ENCODE peak calls at places on chromosomes 13 and 19, in six cellular contexts. X is RWPE2, R is endothelial cell of umbilical vein, M is MM.1S, E is heart left ventricle, L is Peyer's patch. V is an unnamed sample.

GRCh38 chr19:33678796-33679195 is 57.0 kb downstream of the CHST8 start:
- DNase-seq in E (no peak), L (no peak), R (no peak), X (no peak), M (no peak), V (no peak)

GRCh38 chr19:48329167-48329891 is 4.0 kb downstream of the EMP3 start:
- DNase-seq in M (peak; percentile 39), X (no peak), R (no peak), L (peak; percentile 54), E (no peak), V (peak; percentile 60)

GRCh38 chr13:30618186-30618937 is 642 bp downstream of the USPL1 start:
- DNase-seq in L (peak; percentile 33), R (peak; percentile 48), E (no peak), M (peak; percentile 12), X (no peak), V (no peak)

GRCh38 chr13:113320226-113320875 is 23.3 kb downstream of the LAMP1 start:
- DNase-seq in M (no peak), L (no peak), E (no peak), R (no peak), X (no peak), V (no peak)

GRCh38 chr19:16247353-16248182 is 49.9 kb downstream of the AP1M1 start:
- DNase-seq in E (peak; percentile 88), M (peak; percentile 62), X (peak; percentile 77), R (peak; percentile 78), L (peak; percentile 84), V (peak; percentile 90)

GRCh38 chr13:50783940-50784339 is 59.6 kb downstream of the DLEU7 start:
- DNase-seq in X (no peak), M (no peak), L (no peak), R (no peak), E (no peak), V (no peak)

GRCh38 chr13:84645196-84646071 is 763.2 kb upstream of the SLITRK1 start:
- DNase-seq in L (no peak), R (no peak), X (no peak), E (no peak), M (no peak), V (no peak)

GRCh38 chr19:36032251-36033104 is at the start of gene CLIP3:
- DNase-seq in X (no peak), M (no peak), L (no peak), R (peak; percentile 64), E (peak; percentile 74), V (peak; percentile 81)

GRCh38 chr19:41882568-41883462 is at the start of gene ARHGEF1:
- DNase-seq in R (peak; percentile 6), M (peak; percentile 46), E (peak; percentile 78), L (peak; percentile 73), X (peak; percentile 69), V (peak; percentile 51)

GRCh38 chr13:112941349-112941748 is 27.7 kb upstream of the MCF2L start:
- DNase-seq in E (no peak), L (no peak), X (no peak), R (no peak), M (no peak), V (no peak)

GRCh38 chr13:65497265-65497664 is 1732.9 kb downstream of the PCDH9 start:
- DNase-seq in E (no peak), L (no peak), M (no peak), X (no peak), R (no peak), V (no peak)

DNA sequence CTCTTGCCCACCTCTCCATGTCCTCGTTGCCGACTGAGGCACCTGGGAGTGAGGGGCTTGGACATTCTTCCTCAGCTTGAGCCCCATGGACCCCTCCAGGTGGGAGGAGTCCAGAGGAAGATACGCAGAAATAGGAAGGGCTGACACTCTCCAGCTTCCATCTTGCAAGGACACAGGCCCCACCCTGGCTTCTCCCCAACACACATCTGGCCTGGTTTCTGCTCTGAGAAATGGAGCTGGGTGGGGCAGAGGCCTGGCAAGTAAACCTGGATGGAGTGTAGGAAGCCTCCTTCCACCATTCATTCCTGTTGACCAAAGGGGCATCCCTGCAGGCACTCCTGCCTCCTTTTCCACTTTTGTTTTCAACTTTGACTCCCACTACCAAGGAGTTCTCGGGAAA is 50.5 kb downstream of the NFIX start:
- DNase-seq in X (no peak), M (no peak), E (peak; percentile 37), R (no peak), L (no peak), V (no peak)
- H3K27ac ChIP-seq in X (no peak overlapping the region), M (no peak overlapping the region), E (no peak overlapping the region), R (no peak overlapping the region), L (no peak overlapping the region), V (peak overlapping the region; percentile 64)

GRCh38 chr13:28718538-28719226 is at the start of gene SLC46A3:
- DNase-seq in E (peak; percentile 100), L (peak; percentile 96), M (peak; percentile 84), R (peak; percentile 99), X (peak; percentile 91), V (peak; percentile 99)
- TF ChIP-seq CTCF in E (no peak), L (no peak), M (no peak), R (peak; percentile 15), X (no peak), V (peak; percentile 31)

DNA sequence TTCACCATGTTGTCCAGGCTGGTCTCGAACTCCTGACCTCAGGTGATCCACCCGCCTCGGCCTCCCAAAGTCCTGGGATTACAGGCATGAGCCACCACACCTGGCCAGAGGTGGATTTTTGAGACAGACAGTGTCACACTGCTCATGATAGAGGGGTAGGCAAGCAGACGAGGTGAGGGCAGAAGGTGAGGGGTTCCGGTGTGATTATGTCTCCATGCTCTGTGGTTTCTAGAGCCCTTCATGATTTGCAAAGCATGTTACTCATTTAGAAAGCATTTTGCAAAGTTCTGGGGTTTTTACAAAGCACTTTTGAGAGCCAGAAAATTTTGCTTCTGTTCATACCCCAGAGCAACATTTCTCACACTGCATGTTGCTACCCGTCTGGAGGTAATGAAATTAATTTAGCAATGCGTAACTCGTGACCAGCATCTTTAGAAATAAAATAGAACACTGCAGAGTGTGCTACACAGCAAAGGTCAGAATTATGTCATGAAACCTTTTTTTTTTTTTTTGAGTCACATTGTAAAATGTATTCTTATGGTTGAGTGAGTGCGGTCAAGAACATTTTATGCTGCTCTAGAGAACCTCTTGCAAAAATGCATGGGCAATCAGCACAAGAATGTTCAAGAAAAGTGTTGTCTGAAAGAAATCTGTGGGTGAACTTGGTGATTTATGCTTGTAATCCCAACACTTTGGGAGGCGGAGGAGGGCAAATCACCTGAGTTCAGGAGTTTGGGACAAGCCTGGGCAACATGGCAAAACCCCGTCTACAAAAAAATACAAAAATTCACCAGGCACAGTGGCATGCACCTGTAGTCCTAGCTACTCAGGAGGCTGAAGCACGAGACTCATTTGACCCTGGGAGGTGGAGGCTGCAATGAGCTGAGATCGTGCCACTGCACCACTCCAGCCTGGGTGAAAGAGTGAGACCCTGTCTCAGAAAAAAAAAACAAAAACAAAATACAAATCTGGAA is 58.0 kb downstream of the MAP4K1 start:
- DNase-seq in R (no peak), X (no peak), E (no peak), L (peak; percentile 63), M (peak; percentile 49), V (no peak)
- H3K36me3 ChIP-seq in R (no peaks in the 10 kb centered on the region), X (no peaks in the 10 kb centered on the region), E (no peaks in the 10 kb centered on the region), L (no peaks in the 10 kb centered on the region), M (no peaks in the 10 kb centered on the region), V (no peaks in the 10 kb centered on the region)

GRCh38 chr13:48709213-48709612 is 55.5 kb downstream of the CYSLTR2 start:
- DNase-seq in E (no peak), X (no peak), R (no peak), L (no peak), M (no peak), V (no peak)
- H3K27ac ChIP-seq in E (no peak overlapping the region), X (no peak overlapping the region), R (no peak overlapping the region), L (no peak overlapping the region), M (no peak overlapping the region), V (no peak overlapping the region)

DNA sequence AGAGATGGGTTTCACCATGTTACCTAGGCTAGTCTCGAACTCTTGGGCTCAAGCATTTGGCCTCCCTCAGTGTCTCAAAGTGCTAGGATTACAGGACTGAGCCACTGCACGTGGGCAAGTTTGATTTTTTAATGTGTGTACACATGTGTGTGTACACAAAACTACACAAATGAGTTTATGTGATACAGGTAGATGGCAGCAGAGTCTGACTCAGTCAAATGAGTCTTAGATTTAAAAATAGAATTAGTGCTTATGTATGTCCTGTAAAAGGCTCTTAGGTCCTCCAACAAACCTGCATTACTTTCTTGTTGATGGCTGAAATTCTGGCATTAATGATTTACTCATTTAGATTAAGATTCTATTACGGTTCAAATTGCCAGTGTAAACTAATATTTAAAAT is 293.7 kb downstream of the PCDH17 start:
- DNase-seq in R (peak; percentile 22), L (no peak), E (no peak), M (no peak), X (no peak), V (no peak)
- TF ChIP-seq CTCF in R (no peak), L (no peak), E (peak; percentile 23), M (no peak), X (peak; percentile 20), V (no peak)

GRCh38 chr19:18671303-18672043 is 12.0 kb upstream of the CRTC1 start:
- DNase-seq in L (no peak), E (no peak), X (no peak), M (no peak), R (no peak), V (no peak)
- H3K36me3 ChIP-seq in L (no peaks in the 10 kb centered on the region), E (peaks cover 21% of the 10 kb centered on the region), X (no peaks in the 10 kb centered on the region), M (no peaks in the 10 kb centered on the region), R (peaks cover 9% of the 10 kb centered on the region), V (no peaks in the 10 kb centered on the region)

GRCh38 chr19:2054763-2055162 is 3.7 kb upstream of the MKNK2 start:
- DNase-seq in R (no peak), E (no peak), L (no peak), M (no peak), X (no peak), V (no peak)
- H3K27ac ChIP-seq in R (no peak overlapping the region), E (peak overlapping the region; percentile 97), L (peak overlapping the region; percentile 99), M (no peak overlapping the region), X (peak overlapping the region; percentile 97), V (peak overlapping the region; percentile 100)

GRCh38 chr13:42041684-42042035 is 6.8 kb upstream of the DGKH start:
- DNase-seq in X (peak; percentile 61), M (no peak), L (no peak), R (no peak), E (peak; percentile 71), V (peak; percentile 51)
- TF ChIP-seq CTCF in X (peak; percentile 50), M (no peak), L (no peak), R (peak; percentile 57), E (peak; percentile 35), V (peak; percentile 36)

DNA sequence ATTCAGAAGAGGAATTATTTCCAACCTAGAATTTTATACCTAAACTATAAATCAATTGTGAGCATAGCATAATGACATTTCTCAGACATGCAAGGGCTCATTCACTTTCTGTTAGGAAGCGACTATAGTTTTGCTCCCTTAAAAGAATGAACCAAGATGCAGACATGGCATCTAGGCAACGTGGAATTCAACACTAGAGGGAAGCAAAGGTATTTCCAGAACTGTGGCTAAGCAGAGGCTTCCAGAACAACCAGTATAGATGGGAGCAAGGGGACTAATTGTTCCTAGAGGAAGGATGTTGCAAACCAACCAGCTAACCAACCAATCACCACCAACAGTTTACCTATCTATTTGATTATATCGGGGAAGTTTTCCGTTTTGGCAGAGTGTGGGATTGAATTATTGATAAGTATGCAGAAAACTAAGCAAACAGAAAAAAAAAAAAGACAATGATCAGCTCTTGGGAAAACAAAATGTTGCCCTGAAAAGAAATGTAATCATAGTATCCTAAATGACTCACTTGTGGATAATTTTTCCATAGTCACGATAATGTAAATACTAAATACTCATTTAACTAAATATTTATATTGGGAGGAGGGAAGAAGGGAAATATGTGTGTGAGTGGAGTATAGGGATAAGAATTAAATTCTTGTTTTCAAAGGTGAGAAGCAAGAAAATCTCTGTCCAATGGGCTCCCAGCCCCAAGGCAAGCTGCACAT is 21.1 kb downstream of the ARL11 start:
- DNase-seq in L (no peak), E (no peak), X (no peak), R (peak; percentile 53), M (no peak), V (no peak)
- H3K36me3 ChIP-seq in L (no peaks in the 10 kb centered on the region), E (no peaks in the 10 kb centered on the region), X (no peaks in the 10 kb centered on the region), R (no peaks in the 10 kb centered on the region), M (no peaks in the 10 kb centered on the region), V (no peaks in the 10 kb centered on the region)